ENCODE peak calls at places on chromosomes 6 and 20, in ten cellular contexts. One of them, this sample, is unnamed.

GRCh38 chr6:110529907-110530306 is 53.5 kb upstream of the SLC22A16 start:
- DNase-seq in pancreas: no peak
- DNase-seq in hypothalamus: no peak
- DNase-seq in COR-L47: no peak
- DNase-seq in effector CD4-positive, alpha-beta T cell: no peak
- DNase-seq in right cardiac atrium: no peak
- DNase-seq in myocyte: peak
- DNase-seq in HT-29: no peak
- DNase-seq in NCI-H1436 treated with DMSO at 0.1 percent for 48 hours: no peak
- DNase-seq in NCI-H748 treated with DMSO at 0.1 percent for 48 hours: no peak
- DNase-seq in this sample: no peak

GRCh38 chr6:24906314-24906713 is 29.4 kb downstream of the RIPOR2 start:
- DNase-seq in pancreas: no peak
- DNase-seq in hypothalamus: no peak
- DNase-seq in COR-L47: no peak
- DNase-seq in effector CD4-positive, alpha-beta T cell: no peak
- DNase-seq in right cardiac atrium: no peak
- DNase-seq in myocyte: peak
- DNase-seq in HT-29: no peak
- DNase-seq in NCI-H1436 treated with DMSO at 0.1 percent for 48 hours: no peak
- DNase-seq in NCI-H748 treated with DMSO at 0.1 percent for 48 hours: no peak
- DNase-seq in this sample: no peak

GRCh38 chr6:13711384-13711725 is 280 bp downstream of the RANBP9 start:
- DNase-seq in pancreas: no peak
- DNase-seq in hypothalamus: no peak
- DNase-seq in COR-L47: no peak
- DNase-seq in effector CD4-positive, alpha-beta T cell: peak
- DNase-seq in right cardiac atrium: no peak
- DNase-seq in myocyte: no peak
- DNase-seq in HT-29: no peak
- DNase-seq in NCI-H1436 treated with DMSO at 0.1 percent for 48 hours: no peak
- DNase-seq in NCI-H748 treated with DMSO at 0.1 percent for 48 hours: no peak
- DNase-seq in this sample: no peak

GRCh38 chr6:131164506-131164905 is 29.2 kb downstream of the AKAP7 start:
- DNase-seq in pancreas: no peak
- DNase-seq in hypothalamus: no peak
- DNase-seq in COR-L47: no peak
- DNase-seq in effector CD4-positive, alpha-beta T cell: no peak
- DNase-seq in right cardiac atrium: no peak
- DNase-seq in myocyte: no peak
- DNase-seq in HT-29: no peak
- DNase-seq in NCI-H1436 treated with DMSO at 0.1 percent for 48 hours: no peak
- DNase-seq in NCI-H748 treated with DMSO at 0.1 percent for 48 hours: no peak
- DNase-seq in this sample: no peak

GRCh38 chr6:24273471-24273870 is 84.4 kb downstream of the DCDC2 start:
- DNase-seq in pancreas: no peak
- DNase-seq in hypothalamus: no peak
- DNase-seq in COR-L47: no peak
- DNase-seq in effector CD4-positive, alpha-beta T cell: no peak
- DNase-seq in right cardiac atrium: no peak
- DNase-seq in myocyte: peak
- DNase-seq in HT-29: no peak
- DNase-seq in NCI-H1436 treated with DMSO at 0.1 percent for 48 hours: no peak
- DNase-seq in NCI-H748 treated with DMSO at 0.1 percent for 48 hours: no peak
- DNase-seq in this sample: no peak

GRCh38 chr20:54292186-54292585 is 84.3 kb downstream of the PFDN4 start:
- DNase-seq in pancreas: no peak
- DNase-seq in hypothalamus: no peak
- DNase-seq in COR-L47: no peak
- DNase-seq in effector CD4-positive, alpha-beta T cell: no peak
- DNase-seq in right cardiac atrium: no peak
- DNase-seq in myocyte: no peak
- DNase-seq in HT-29: peak
- DNase-seq in NCI-H1436 treated with DMSO at 0.1 percent for 48 hours: no peak
- DNase-seq in NCI-H748 treated with DMSO at 0.1 percent for 48 hours: no peak
- DNase-seq in this sample: no peak

GRCh38 chr6:49980898-49981297 is 11.5 kb upstream of the DEFB113 start:
- DNase-seq in pancreas: no peak
- DNase-seq in hypothalamus: no peak
- DNase-seq in COR-L47: no peak
- DNase-seq in effector CD4-positive, alpha-beta T cell: no peak
- DNase-seq in right cardiac atrium: no peak
- DNase-seq in myocyte: peak
- DNase-seq in HT-29: no peak
- DNase-seq in NCI-H1436 treated with DMSO at 0.1 percent for 48 hours: no peak
- DNase-seq in NCI-H748 treated with DMSO at 0.1 percent for 48 hours: no peak
- DNase-seq in this sample: no peak

GRCh38 chr20:23349338-23350006 is 1.1 kb upstream of the NXT1 start:
- DNase-seq in pancreas: no peak
- DNase-seq in hypothalamus: no peak
- DNase-seq in COR-L47: peak
- DNase-seq in effector CD4-positive, alpha-beta T cell: peak
- DNase-seq in right cardiac atrium: peak
- DNase-seq in myocyte: no peak
- DNase-seq in HT-29: no peak
- DNase-seq in NCI-H1436 treated with DMSO at 0.1 percent for 48 hours: no peak
- DNase-seq in NCI-H748 treated with DMSO at 0.1 percent for 48 hours: no peak
- DNase-seq in this sample: no peak

GRCh38 chr6:155493694-155494143 is 38.1 kb upstream of the NOX3 start:
- DNase-seq in pancreas: no peak
- DNase-seq in hypothalamus: no peak
- DNase-seq in COR-L47: no peak
- DNase-seq in effector CD4-positive, alpha-beta T cell: no peak
- DNase-seq in right cardiac atrium: peak
- DNase-seq in myocyte: peak
- DNase-seq in HT-29: peak
- DNase-seq in NCI-H1436 treated with DMSO at 0.1 percent for 48 hours: no peak
- DNase-seq in NCI-H748 treated with DMSO at 0.1 percent for 48 hours: no peak
- DNase-seq in this sample: no peak

GRCh38 chr6:108846628-108847027 is 1.6 kb upstream of the ARMC2 start:
- DNase-seq in pancreas: no peak
- DNase-seq in hypothalamus: no peak
- DNase-seq in COR-L47: no peak
- DNase-seq in effector CD4-positive, alpha-beta T cell: no peak
- DNase-seq in right cardiac atrium: no peak
- DNase-seq in myocyte: no peak
- DNase-seq in HT-29: no peak
- DNase-seq in NCI-H1436 treated with DMSO at 0.1 percent for 48 hours: no peak
- DNase-seq in NCI-H748 treated with DMSO at 0.1 percent for 48 hours: no peak
- DNase-seq in this sample: no peak

GRCh38 chr20:49318430-49319203 is 40.8 kb upstream of the ZNFX1 start:
- DNase-seq in pancreas: peak
- DNase-seq in hypothalamus: peak
- DNase-seq in COR-L47: no peak
- DNase-seq in effector CD4-positive, alpha-beta T cell: no peak
- DNase-seq in right cardiac atrium: no peak
- DNase-seq in myocyte: no peak
- DNase-seq in HT-29: no peak
- DNase-seq in NCI-H1436 treated with DMSO at 0.1 percent for 48 hours: no peak
- DNase-seq in NCI-H748 treated with DMSO at 0.1 percent for 48 hours: no peak
- DNase-seq in this sample: no peak

GRCh38 chr6:39561536-39562266 is 163.5 kb downstream of the KIF6 start:
- DNase-seq in pancreas: peak
- DNase-seq in hypothalamus: no peak
- DNase-seq in COR-L47: no peak
- DNase-seq in effector CD4-positive, alpha-beta T cell: no peak
- DNase-seq in right cardiac atrium: no peak
- DNase-seq in myocyte: no peak
- DNase-seq in HT-29: no peak
- DNase-seq in NCI-H1436 treated with DMSO at 0.1 percent for 48 hours: no peak
- DNase-seq in NCI-H748 treated with DMSO at 0.1 percent for 48 hours: no peak
- DNase-seq in this sample: no peak

GRCh38 chr20:49510562-49511117 is 28.2 kb upstream of the KCNB1 start:
- DNase-seq in pancreas: no peak
- DNase-seq in hypothalamus: no peak
- DNase-seq in COR-L47: no peak
- DNase-seq in effector CD4-positive, alpha-beta T cell: no peak
- DNase-seq in right cardiac atrium: peak
- DNase-seq in myocyte: peak
- DNase-seq in HT-29: no peak
- DNase-seq in NCI-H1436 treated with DMSO at 0.1 percent for 48 hours: no peak
- DNase-seq in NCI-H748 treated with DMSO at 0.1 percent for 48 hours: no peak
- DNase-seq in this sample: no peak

GRCh38 chr20:62482136-62482833 is 6.5 kb upstream of the GATA5 start:
- DNase-seq in pancreas: no peak
- DNase-seq in hypothalamus: no peak
- DNase-seq in COR-L47: no peak
- DNase-seq in effector CD4-positive, alpha-beta T cell: no peak
- DNase-seq in right cardiac atrium: peak
- DNase-seq in myocyte: no peak
- DNase-seq in HT-29: no peak
- DNase-seq in NCI-H1436 treated with DMSO at 0.1 percent for 48 hours: no peak
- DNase-seq in NCI-H748 treated with DMSO at 0.1 percent for 48 hours: no peak
- DNase-seq in this sample: no peak

GRCh38 chr20:22575737-22576136 is 8.6 kb downstream of the FOXA2 start:
- DNase-seq in pancreas: no peak
- DNase-seq in hypothalamus: no peak
- DNase-seq in COR-L47: no peak
- DNase-seq in effector CD4-positive, alpha-beta T cell: no peak
- DNase-seq in right cardiac atrium: no peak
- DNase-seq in myocyte: no peak
- DNase-seq in HT-29: no peak
- DNase-seq in NCI-H1436 treated with DMSO at 0.1 percent for 48 hours: no peak
- DNase-seq in NCI-H748 treated with DMSO at 0.1 percent for 48 hours: no peak
- DNase-seq in this sample: no peak